ENCODE peak calls at places on chromosomes 11 and 22, in six cellular contexts. B is cardiac fibroblast; A is naive thymus-derived CD4-positive, alpha-beta T cell; E is ovary; U is aorta; J is SK-MEL-5. L is an unnamed sample.

GRCh38 chr11:27183672-27184457 is 143.2 kb downstream of the BBOX1 start:
- DNase-seq in J (peak; percentile 72), B (peak; percentile 85), E (peak; percentile 74), U (peak; percentile 50), A (no peak), L (peak; percentile 35)

GRCh38 chr11:59923813-59924212 is 14.4 kb upstream of the OOSP1 start:
- DNase-seq in B (peak; percentile 3), J (no peak), E (no peak), A (no peak), U (no peak), L (no peak)

GRCh38 chr11:120303004-120303637 is 22.0 kb upstream of the TLCD5 start:
- DNase-seq in B (peak; percentile 88), E (peak; percentile 72), J (peak; percentile 80), U (peak; percentile 58), A (peak; percentile 27), L (peak; percentile 42)

GRCh38 chr11:65401803-65402248 is 15.4 kb downstream of the FRMD8 start:
- DNase-seq in E (no peak), A (no peak), U (no peak), J (no peak), B (no peak), L (no peak)

GRCh38 chr11:34970033-34970432 is 53.6 kb downstream of the PDHX start:
- DNase-seq in E (no peak), J (no peak), A (no peak), U (no peak), B (no peak), L (no peak)

GRCh38 chr11:75200051-75200450 is 40.5 kb upstream of the TPBGL start:
- DNase-seq in A (no peak), U (no peak), E (no peak), J (no peak), B (peak; percentile 43), L (no peak)

GRCh38 chr11:19766810-19767209 is 54.2 kb downstream of the NAV2 start:
- DNase-seq in B (no peak), E (no peak), A (no peak), J (no peak), U (no peak), L (no peak)

GRCh38 chr11:26014456-26015115 is 317.3 kb upstream of the ANO3 start:
- DNase-seq in B (no peak), A (no peak), E (no peak), U (no peak), J (no peak), L (no peak)

GRCh38 chr11:65169164-65169641 is 830 bp upstream of the SPDYC start:
- DNase-seq in U (no peak), J (no peak), B (peak; percentile 71), A (no peak), E (no peak), L (no peak)

GRCh38 chr22:32619614-32620426 is 145.2 kb downstream of the FBXO7 start:
- DNase-seq in A (no peak), J (no peak), U (peak; percentile 57), E (peak; percentile 68), B (peak; percentile 69), L (no peak)

GRCh38 chr11:116731097-116731761 is 41.6 kb downstream of the BUD13 start:
- DNase-seq in B (peak; percentile 28), A (no peak), U (peak; percentile 46), J (no peak), E (no peak), L (no peak)

GRCh38 chr11:94968334-94968958 is 4.9 kb downstream of the CWC15 start:
- DNase-seq in A (no peak), U (no peak), B (peak; percentile 70), E (no peak), J (peak; percentile 50), L (no peak)

GRCh38 chr11:1116104-1116503 is 41.4 kb downstream of the MUC2 start:
- DNase-seq in J (no peak), U (no peak), A (no peak), B (no peak), E (peak; percentile 4), L (peak; percentile 19)

GRCh38 chr11:88651556-88651955 is 314.0 kb upstream of the CTSC start:
- DNase-seq in U (no peak), B (peak; percentile 26), E (no peak), J (no peak), A (no peak), L (no peak)

GRCh38 chr11:48054994-48055291 is 74.6 kb downstream of the PTPRJ start:
- DNase-seq in U (no peak), E (no peak), J (no peak), A (no peak), B (no peak), L (no peak)

GRCh38 chr22:40552070-40552469 is 84.4 kb downstream of the MRTFA start:
- DNase-seq in J (no peak), E (no peak), A (no peak), B (peak; percentile 34), U (no peak), L (no peak)

GRCh38 chr11:42407379-42407778 is 904.4 kb upstream of the API5 start:
- DNase-seq in B (peak; percentile 43), E (no peak), A (no peak), J (peak; percentile 5), U (no peak), L (no peak)

GRCh38 chr11:19697721-19698121 is 14.9 kb upstream of the NAV2 start:
- DNase-seq in A (no peak), J (no peak), U (no peak), B (peak; percentile 51), E (no peak), L (no peak)

GRCh38 chr22:38290347-38290746 is 17.5 kb upstream of the TMEM184B start:
- DNase-seq in E (no peak), A (no peak), U (no peak), B (no peak), J (no peak), L (no peak)

GRCh38 chr11:94539420-94539819 is 4.3 kb upstream of the FUT4 start:
- DNase-seq in J (no peak), E (no peak), B (no peak), A (no peak), U (no peak), L (no peak)

GRCh38 chr11:14636119-14636518 is 7.5 kb upstream of the PDE3B start:
- DNase-seq in U (no peak), A (no peak), B (no peak), E (no peak), J (no peak), L (no peak)

GRCh38 chr22:28023774-28024173 is 104.7 kb upstream of the PITPNB start:
- DNase-seq in E (no peak), U (no peak), B (no peak), A (no peak), J (no peak), L (no peak)

GRCh38 chr11:88701816-88702215 is 364.0 kb downstream of the GRM5 start:
- DNase-seq in B (no peak), U (no peak), J (no peak), A (no peak), E (no peak), L (no peak)

GRCh38 chr22:39534591-39535301 is 2.2 kb upstream of the RPS19BP1 start:
- DNase-seq in B (peak; percentile 75), E (peak; percentile 90), J (peak; percentile 75), A (peak; percentile 73), U (peak; percentile 86), L (peak; percentile 85)